ENCODE peak calls at places on chromosome 4, in eight cellular contexts. One of them, this sample, is unnamed. For H3K9me3, the result is how much of the 10 kb centered on the place peaks cover.

GRCh38 chr4:111126340-111126739 is 503.5 kb upstream of the PITX2 start:
- DNase-seq in sigmoid colon: no peak
- DNase-seq in H1: no peak
- DNase-seq in A549: no peak
- DNase-seq in right cardiac atrium: no peak
- DNase-seq in testis: no peak
- DNase-seq in PC-3: no peak
- DNase-seq in H9: no peak
- DNase-seq in this sample: no peak

GRCh38 chr4:76301068-76301774 is 5.3 kb upstream of the STBD1 start:
- DNase-seq in sigmoid colon: no peak
- DNase-seq in H1: no peak
- DNase-seq in A549: peak
- DNase-seq in right cardiac atrium: no peak
- DNase-seq in testis: no peak
- DNase-seq in PC-3: peak
- DNase-seq in H9: no peak
- DNase-seq in this sample: no peak

GRCh38 chr4:138512766-138513165 is 270.6 kb upstream of the SLC7A11 start:
- DNase-seq in sigmoid colon: no peak
- DNase-seq in H1: no peak
- DNase-seq in A549: no peak
- DNase-seq in right cardiac atrium: no peak
- DNase-seq in testis: no peak
- DNase-seq in PC-3: no peak
- DNase-seq in H9: no peak
- DNase-seq in this sample: no peak

GRCh38 chr4:163474027-163474426 is 473 bp upstream of the TKTL2 start:
- DNase-seq in sigmoid colon: no peak
- DNase-seq in H1: no peak
- DNase-seq in A549: no peak
- DNase-seq in right cardiac atrium: no peak
- DNase-seq in testis: no peak
- DNase-seq in PC-3: no peak
- DNase-seq in H9: no peak
- DNase-seq in this sample: no peak

GRCh38 chr4:130486841-130487240 is 1390.9 kb downstream of the C4orf33 start:
- DNase-seq in sigmoid colon: no peak
- DNase-seq in H1: no peak
- DNase-seq in A549: no peak
- DNase-seq in right cardiac atrium: no peak
- DNase-seq in testis: no peak
- DNase-seq in PC-3: peak
- DNase-seq in H9: no peak
- DNase-seq in this sample: no peak

GRCh38 chr4:13313856-13314255 is 170.3 kb downstream of the RAB28 start:
- DNase-seq in sigmoid colon: no peak
- DNase-seq in H1: no peak
- DNase-seq in A549: no peak
- DNase-seq in right cardiac atrium: no peak
- DNase-seq in testis: no peak
- DNase-seq in PC-3: no peak
- DNase-seq in H9: no peak
- DNase-seq in this sample: no peak

GRCh38 chr4:183326853-183327252 is 4.6 kb upstream of the CLDN24 start:
- DNase-seq in sigmoid colon: no peak
- DNase-seq in H1: no peak
- DNase-seq in A549: no peak
- DNase-seq in right cardiac atrium: no peak
- DNase-seq in testis: no peak
- DNase-seq in PC-3: peak
- DNase-seq in H9: no peak
- DNase-seq in this sample: no peak

GRCh38 chr4:168528131-168528949 is 31.5 kb downstream of the PALLD start:
- DNase-seq in sigmoid colon: no peak
- DNase-seq in H1: no peak
- DNase-seq in A549: peak
- DNase-seq in right cardiac atrium: no peak
- DNase-seq in testis: no peak
- DNase-seq in PC-3: peak
- DNase-seq in H9: no peak
- DNase-seq in this sample: no peak

GRCh38 chr4:103091601-103092223 is 7.9 kb downstream of the BDH2 start:
- DNase-seq in sigmoid colon: no peak
- DNase-seq in H1: no peak
- DNase-seq in A549: no peak
- DNase-seq in right cardiac atrium: no peak
- DNase-seq in testis: peak
- DNase-seq in PC-3: peak
- DNase-seq in H9: no peak
- DNase-seq in this sample: no peak

GRCh38 chr4:11293866-11294265 is 134.8 kb downstream of the HS3ST1 start:
- DNase-seq in sigmoid colon: no peak
- DNase-seq in H1: no peak
- DNase-seq in A549: no peak
- DNase-seq in right cardiac atrium: no peak
- DNase-seq in testis: no peak
- DNase-seq in PC-3: peak
- DNase-seq in H9: no peak
- DNase-seq in this sample: no peak

GRCh38 chr4:86005998-86006397 is 353.9 kb downstream of the MAPK10 start:
- DNase-seq in sigmoid colon: no peak
- DNase-seq in H1: no peak
- DNase-seq in A549: no peak
- DNase-seq in right cardiac atrium: no peak
- DNase-seq in testis: no peak
- DNase-seq in PC-3: no peak
- DNase-seq in H9: no peak
- DNase-seq in this sample: no peak

GRCh38 chr4:128688846-128689467 is 120.5 kb upstream of the JADE1 start:
- DNase-seq in sigmoid colon: no peak
- DNase-seq in H1: no peak
- DNase-seq in A549: no peak
- DNase-seq in right cardiac atrium: no peak
- DNase-seq in testis: no peak
- DNase-seq in PC-3: no peak
- DNase-seq in H9: no peak
- DNase-seq in this sample: no peak

DNA sequence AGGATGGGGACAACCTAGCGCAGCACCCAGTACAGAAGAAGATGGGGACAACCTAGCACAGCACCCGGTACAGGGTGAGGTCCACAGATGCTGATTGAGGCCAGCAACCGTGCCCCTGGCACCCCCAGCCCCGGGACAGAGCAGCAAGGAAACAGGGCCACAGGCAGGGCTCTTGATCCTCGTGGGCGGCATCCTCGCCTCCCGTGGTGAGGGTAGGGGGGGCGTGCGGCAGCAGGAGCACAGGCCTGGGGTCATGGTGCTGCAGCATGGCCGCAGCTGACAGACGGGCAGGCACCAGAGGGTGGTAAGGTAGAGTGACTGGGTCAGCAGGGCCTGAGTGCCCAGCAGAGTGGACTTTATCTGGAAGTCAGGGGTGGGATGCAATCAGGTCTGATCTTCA is 89.5 kb downstream of the HMX1 start:
- DNase-seq in sigmoid colon: no peak
- DNase-seq in H1: no peak
- DNase-seq in A549: no peak
- DNase-seq in right cardiac atrium: no peak
- DNase-seq in testis: no peak
- DNase-seq in PC-3: no peak
- DNase-seq in H9: no peak
- DNase-seq in this sample: no peak
- H3K9me3 ChIP-seq in sigmoid colon: under half
- H3K9me3 ChIP-seq in H1: under half
- H3K9me3 ChIP-seq in A549: under half
- H3K9me3 ChIP-seq in right cardiac atrium: under half
- H3K9me3 ChIP-seq in testis: under half
- H3K9me3 ChIP-seq in PC-3: under half
- H3K9me3 ChIP-seq in H9: under half
- H3K9me3 ChIP-seq in this sample: under half

GRCh38 chr4:20127626-20128025 is 124.1 kb upstream of the SLIT2 start:
- DNase-seq in sigmoid colon: no peak
- DNase-seq in H1: no peak
- DNase-seq in A549: no peak
- DNase-seq in right cardiac atrium: no peak
- DNase-seq in testis: no peak
- DNase-seq in PC-3: peak
- DNase-seq in H9: no peak
- DNase-seq in this sample: no peak

GRCh38 chr4:20126906-20127305 is 124.8 kb upstream of the SLIT2 start:
- DNase-seq in sigmoid colon: no peak
- DNase-seq in H1: no peak
- DNase-seq in A549: no peak
- DNase-seq in right cardiac atrium: no peak
- DNase-seq in testis: no peak
- DNase-seq in PC-3: peak
- DNase-seq in H9: no peak
- DNase-seq in this sample: no peak

GRCh38 chr4:20124317-20125026 is 127.2 kb upstream of the SLIT2 start:
- DNase-seq in sigmoid colon: no peak
- DNase-seq in H1: no peak
- DNase-seq in A549: no peak
- DNase-seq in right cardiac atrium: no peak
- DNase-seq in testis: no peak
- DNase-seq in PC-3: no peak
- DNase-seq in H9: no peak
- DNase-seq in this sample: no peak

DNA sequence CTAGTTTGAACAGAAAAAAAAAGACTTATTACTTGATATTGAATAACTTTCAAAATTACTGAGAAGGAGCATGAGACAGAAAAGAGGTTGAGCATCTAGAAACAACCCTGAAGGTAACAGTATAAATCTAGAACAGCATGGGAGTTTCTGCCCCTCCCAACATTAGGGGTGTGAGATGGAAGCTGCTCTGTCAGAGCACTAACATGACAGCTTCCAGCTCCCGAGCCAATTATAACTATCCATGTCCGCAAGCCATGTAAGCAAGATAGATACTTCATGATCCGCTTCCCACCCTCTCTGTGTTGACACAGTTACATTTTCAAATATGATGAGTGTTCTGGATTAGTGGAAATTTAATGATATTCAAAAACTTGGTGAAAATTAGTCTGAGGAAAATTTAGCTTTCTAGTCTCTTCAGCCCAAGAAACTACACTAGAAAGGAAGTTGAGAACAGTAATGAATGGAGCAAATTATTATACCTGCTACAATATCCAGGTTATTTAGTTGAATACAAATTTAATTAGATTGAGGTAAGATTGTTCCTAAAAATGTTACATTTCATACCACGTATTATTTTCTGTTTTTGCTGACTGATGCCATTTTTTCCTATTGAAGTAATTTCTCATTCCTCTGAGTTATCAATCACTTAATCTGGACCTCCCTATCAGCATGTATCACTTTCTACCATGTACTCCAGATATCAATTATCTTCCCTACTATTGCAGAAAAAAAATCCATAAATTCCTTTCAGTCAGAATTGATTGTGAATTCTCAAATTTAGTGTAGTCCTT is 129.3 kb upstream of the SLIT2 start:
- DNase-seq in sigmoid colon: no peak
- DNase-seq in H1: no peak
- DNase-seq in A549: no peak
- DNase-seq in right cardiac atrium: no peak
- DNase-seq in testis: no peak
- DNase-seq in PC-3: no peak
- DNase-seq in H9: no peak
- DNase-seq in this sample: no peak
- H3K9me3 ChIP-seq in sigmoid colon: under half
- H3K9me3 ChIP-seq in H1: under half
- H3K9me3 ChIP-seq in A549: under half
- H3K9me3 ChIP-seq in right cardiac atrium: under half
- H3K9me3 ChIP-seq in testis: under half
- H3K9me3 ChIP-seq in PC-3: under half
- H3K9me3 ChIP-seq in H9: under half
- H3K9me3 ChIP-seq in this sample: under half

GRCh38 chr4:117777721-117778120 is 256.6 kb upstream of the NDST3 start:
- DNase-seq in sigmoid colon: no peak
- DNase-seq in H1: no peak
- DNase-seq in A549: no peak
- DNase-seq in right cardiac atrium: no peak
- DNase-seq in testis: no peak
- DNase-seq in PC-3: peak
- DNase-seq in H9: no peak
- DNase-seq in this sample: no peak

GRCh38 chr4:117786566-117786965 is 247.7 kb upstream of the NDST3 start:
- DNase-seq in sigmoid colon: no peak
- DNase-seq in H1: no peak
- DNase-seq in A549: no peak
- DNase-seq in right cardiac atrium: no peak
- DNase-seq in testis: no peak
- DNase-seq in PC-3: no peak
- DNase-seq in H9: no peak
- DNase-seq in this sample: no peak

GRCh38 chr4:117784266-117784665 is 250.0 kb upstream of the NDST3 start:
- DNase-seq in sigmoid colon: no peak
- DNase-seq in H1: no peak
- DNase-seq in A549: no peak
- DNase-seq in right cardiac atrium: no peak
- DNase-seq in testis: no peak
- DNase-seq in PC-3: no peak
- DNase-seq in H9: no peak
- DNase-seq in this sample: no peak

DNA sequence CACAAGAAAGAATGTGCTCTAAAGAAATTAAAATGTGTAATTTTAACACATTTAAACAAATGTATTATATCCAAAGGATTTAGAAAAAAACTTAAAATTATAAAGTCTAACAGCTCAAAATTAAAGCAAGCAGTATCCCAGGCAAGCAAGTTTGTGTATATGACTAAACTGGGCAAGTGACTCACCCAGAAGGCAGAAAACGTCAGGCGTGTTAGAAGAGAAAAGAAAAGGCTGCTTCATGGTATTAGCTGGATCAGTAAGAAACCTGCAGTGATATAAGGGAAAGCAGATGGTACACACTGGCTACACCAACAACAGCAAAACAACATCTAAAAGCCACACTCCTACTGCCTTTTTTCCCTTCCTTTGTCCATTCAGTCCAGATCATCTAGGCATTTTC is 250.6 kb upstream of the NDST3 start:
- DNase-seq in sigmoid colon: no peak
- DNase-seq in H1: no peak
- DNase-seq in A549: no peak
- DNase-seq in right cardiac atrium: no peak
- DNase-seq in testis: no peak
- DNase-seq in PC-3: peak
- DNase-seq in H9: no peak
- DNase-seq in this sample: no peak
- H3K9me3 ChIP-seq in sigmoid colon: under half
- H3K9me3 ChIP-seq in H1: under half
- H3K9me3 ChIP-seq in A549: under half
- H3K9me3 ChIP-seq in right cardiac atrium: under half
- H3K9me3 ChIP-seq in testis: under half
- H3K9me3 ChIP-seq in PC-3: under half
- H3K9me3 ChIP-seq in H9: under half
- H3K9me3 ChIP-seq in this sample: under half

DNA sequence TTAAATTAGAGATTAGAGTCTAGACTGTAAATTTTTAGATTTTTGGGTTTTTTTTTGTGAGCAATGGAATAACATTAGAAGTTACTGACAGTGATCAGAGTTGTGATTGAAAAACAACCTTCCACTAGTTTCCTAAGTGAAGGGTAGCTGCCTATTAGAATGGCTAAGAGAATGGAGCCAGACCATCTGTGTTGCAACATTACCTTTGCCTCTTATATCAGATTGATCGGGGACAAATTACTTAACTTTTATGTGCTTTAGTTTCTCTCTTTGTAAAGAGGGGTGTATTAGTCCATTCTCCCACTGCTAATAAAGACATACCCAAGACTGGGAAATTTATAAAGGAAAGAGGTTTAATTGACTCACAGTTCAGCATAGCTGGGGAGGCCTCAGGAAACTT is 12.5 kb upstream of the PI4K2B start:
- DNase-seq in sigmoid colon: no peak
- DNase-seq in H1: no peak
- DNase-seq in A549: no peak
- DNase-seq in right cardiac atrium: no peak
- DNase-seq in testis: no peak
- DNase-seq in PC-3: no peak
- DNase-seq in H9: no peak
- DNase-seq in this sample: no peak
- H3K9me3 ChIP-seq in sigmoid colon: under half
- H3K9me3 ChIP-seq in H1: under half
- H3K9me3 ChIP-seq in A549: under half
- H3K9me3 ChIP-seq in right cardiac atrium: under half
- H3K9me3 ChIP-seq in testis: under half
- H3K9me3 ChIP-seq in PC-3: under half
- H3K9me3 ChIP-seq in H9: under half
- H3K9me3 ChIP-seq in this sample: under half

This sample was measured in ovary.